ENCODE peak calls at places on chromosomes 16 and 17, in five cellular contexts. One of them, this sample, is unnamed.

GRCh38 chr16:21663889-21664647 is at the start of gene OTOA:
- DNase-seq in H1: peak
- DNase-seq in HepG2: no peak
- DNase-seq in K562: no peak
- DNase-seq in GM12878: no peak
- DNase-seq in this sample: peak

GRCh38 chr17:42456223-42457106 is 2.2 kb upstream of the ATP6V0A1 start:
- DNase-seq in GM12878: peak
- DNase-seq in H1: no peak
- DNase-seq in K562: peak
- DNase-seq in HepG2: no peak
- DNase-seq in this sample: no peak

GRCh38 chr17:50944054-50944901 is 78.1 kb upstream of the TOB1 start:
- DNase-seq in H1: no peak
- DNase-seq in GM12878: no peak
- DNase-seq in HepG2: peak
- DNase-seq in K562: peak
- DNase-seq in this sample: peak

GRCh38 chr16:52825882-52826281 is 226.8 kb downstream of the CHD9NB start:
- DNase-seq in HepG2: no peak
- DNase-seq in GM12878: no peak
- DNase-seq in H1: no peak
- DNase-seq in K562: no peak
- DNase-seq in this sample: no peak

GRCh38 chr16:21167929-21168602 is 9.6 kb downstream of the LDAF1 start:
- DNase-seq in GM12878: no peak
- DNase-seq in K562: no peak
- DNase-seq in HepG2: no peak
- DNase-seq in H1: no peak
- DNase-seq in this sample: no peak

GRCh38 chr17:40545660-40546059 is 19.6 kb downstream of the CCR7 start:
- DNase-seq in HepG2: no peak
- DNase-seq in GM12878: no peak
- DNase-seq in K562: no peak
- DNase-seq in H1: no peak
- DNase-seq in this sample: no peak

GRCh38 chr16:1538804-1539520 is 5.5 kb downstream of the TMEM204 start:
- DNase-seq in HepG2: no peak
- DNase-seq in GM12878: no peak
- DNase-seq in H1: no peak
- DNase-seq in K562: no peak
- DNase-seq in this sample: peak

GRCh38 chr16:49634235-49635008 is 221.5 kb downstream of the ZNF423 start:
- DNase-seq in H1: no peak
- DNase-seq in K562: no peak
- DNase-seq in HepG2: no peak
- DNase-seq in GM12878: no peak
- DNase-seq in this sample: no peak

GRCh38 chr17:17749921-17750320 is 68.7 kb downstream of the RAI1 start:
- DNase-seq in GM12878: peak
- DNase-seq in K562: peak
- DNase-seq in HepG2: peak
- DNase-seq in H1: peak
- DNase-seq in this sample: peak

GRCh38 chr16:81882559-81882958 is 103.5 kb downstream of the PLCG2 start:
- DNase-seq in K562: no peak
- DNase-seq in HepG2: no peak
- DNase-seq in GM12878: no peak
- DNase-seq in H1: no peak
- DNase-seq in this sample: no peak

GRCh38 chr16:49478107-49478506 is 104.5 kb downstream of the C16orf78 start:
- DNase-seq in K562: no peak
- DNase-seq in GM12878: peak
- DNase-seq in H1: no peak
- DNase-seq in HepG2: no peak
- DNase-seq in this sample: no peak

DNA sequence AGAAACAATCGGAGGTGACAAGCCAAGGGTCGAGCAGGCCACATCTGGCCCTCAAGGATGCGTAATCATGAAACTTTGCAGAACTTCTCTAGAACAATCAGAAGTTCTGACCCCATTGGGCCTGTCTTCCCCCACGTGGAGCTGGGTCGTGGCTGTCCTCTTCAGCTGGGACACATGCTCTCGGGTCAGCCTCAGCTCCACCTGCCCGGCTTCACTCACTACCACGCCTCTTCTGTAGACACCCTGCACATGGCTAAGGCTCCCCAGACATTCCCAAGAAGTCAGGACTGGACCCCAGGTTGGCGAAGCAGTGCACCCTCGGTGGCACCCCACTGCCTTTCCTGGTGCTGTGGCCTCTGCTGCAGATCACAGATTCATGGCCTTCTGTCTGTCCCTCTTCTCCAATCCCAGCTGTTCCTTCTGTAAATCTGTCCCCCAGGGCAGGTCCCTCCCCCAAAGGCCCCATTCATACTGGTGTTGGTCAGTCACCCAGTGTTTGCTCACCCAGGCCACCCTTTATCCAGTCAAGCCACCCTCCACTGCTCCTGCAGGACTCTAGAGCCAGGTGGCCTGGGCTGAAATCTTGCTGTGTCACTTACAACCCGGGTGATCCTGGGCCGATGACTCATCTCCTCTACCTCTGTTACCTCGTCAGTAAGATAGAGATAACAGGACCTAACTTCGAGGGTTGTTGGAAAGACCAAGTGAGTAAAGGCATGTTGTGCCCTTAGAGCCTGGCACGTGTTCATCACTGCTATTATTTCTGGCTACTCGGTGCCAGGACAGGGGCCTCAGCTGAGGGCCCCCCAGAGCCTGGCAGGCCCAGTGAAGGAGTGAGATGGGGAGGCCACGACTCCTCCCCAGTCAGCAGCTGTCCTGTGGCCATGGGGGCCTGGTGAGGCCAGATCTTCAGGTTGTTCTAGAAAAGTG is 1.4 kb upstream of the SLC5A11 start:
- DNase-seq in GM12878: no peak
- DNase-seq in K562: peak
- DNase-seq in H1: no peak
- DNase-seq in HepG2: peak
- DNase-seq in this sample: no peak
- TF ChIP-seq JUND in GM12878: no peak
- TF ChIP-seq JUND in K562: peak
- TF ChIP-seq JUND in H1: no peak
- TF ChIP-seq JUND in HepG2: peak
- TF ChIP-seq JUND in this sample: no peak

GRCh38 chr17:78764871-78765270 is 17.2 kb downstream of the CYTH1 start:
- DNase-seq in HepG2: no peak
- DNase-seq in K562: no peak
- DNase-seq in GM12878: no peak
- DNase-seq in H1: no peak
- DNase-seq in this sample: no peak

GRCh38 chr17:78759203-78759968 is 22.7 kb downstream of the CYTH1 start:
- DNase-seq in GM12878: no peak
- DNase-seq in K562: no peak
- DNase-seq in HepG2: no peak
- DNase-seq in H1: no peak
- DNase-seq in this sample: peak

GRCh38 chr17:78759969-78760352 is 22.1 kb downstream of the CYTH1 start:
- DNase-seq in HepG2: no peak
- DNase-seq in K562: no peak
- DNase-seq in GM12878: no peak
- DNase-seq in H1: no peak
- DNase-seq in this sample: no peak

GRCh38 chr17:78763561-78763960 is 18.5 kb downstream of the CYTH1 start:
- DNase-seq in H1: no peak
- DNase-seq in K562: no peak
- DNase-seq in GM12878: no peak
- DNase-seq in HepG2: no peak
- DNase-seq in this sample: no peak

DNA sequence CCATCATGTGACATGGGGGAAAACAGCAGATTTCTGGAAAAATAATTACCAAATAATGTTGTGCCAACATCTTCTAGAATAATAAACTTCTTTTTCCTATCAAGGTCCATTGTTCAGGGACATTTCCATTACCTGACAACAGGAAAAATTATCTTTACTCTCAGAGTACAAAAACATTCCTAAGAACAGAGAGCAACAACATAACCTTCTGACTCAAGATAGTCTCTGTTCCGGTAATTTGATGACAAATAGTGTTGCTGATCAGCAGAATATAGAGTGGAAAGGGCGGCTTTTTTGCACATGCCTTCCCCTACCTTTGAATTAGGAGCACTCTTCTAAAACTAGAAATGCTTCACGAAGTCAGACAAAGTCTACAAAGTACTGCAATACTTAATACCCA is 20.1 kb downstream of the CYTH1 start:
- DNase-seq in GM12878: no peak
- DNase-seq in H1: no peak
- DNase-seq in HepG2: no peak
- DNase-seq in K562: no peak
- DNase-seq in this sample: no peak
- TF ChIP-seq TAF1 in GM12878: no peak
- TF ChIP-seq TAF1 in H1: no peak
- TF ChIP-seq TAF1 in HepG2: no peak
- TF ChIP-seq TAF1 in K562: no peak
- TF ChIP-seq TAF1 in this sample: no peak

DNA sequence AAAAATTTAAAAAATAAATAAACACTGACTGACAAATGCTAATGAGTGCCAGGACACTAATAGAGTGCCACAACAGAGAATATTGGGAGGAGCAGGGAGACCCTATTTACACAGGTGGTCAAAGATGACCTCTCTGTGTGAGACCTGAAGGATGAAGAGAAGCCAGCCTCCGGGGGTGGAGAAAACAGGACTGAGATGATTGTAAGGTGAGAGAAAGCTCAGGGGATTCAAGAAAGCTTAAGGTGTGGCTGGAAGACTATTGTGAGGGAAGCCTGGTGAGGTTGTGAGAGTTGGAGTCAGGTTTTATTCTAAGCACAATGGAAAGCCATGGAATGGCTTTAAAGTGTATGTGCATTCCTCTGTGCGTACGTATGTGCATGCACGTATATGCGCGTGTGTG is 10.4 kb upstream of the MARCHF10 start:
- DNase-seq in HepG2: no peak
- DNase-seq in K562: no peak
- DNase-seq in H1: no peak
- DNase-seq in GM12878: no peak
- DNase-seq in this sample: no peak
- TF ChIP-seq JUND in HepG2: no peak
- TF ChIP-seq JUND in K562: no peak
- TF ChIP-seq JUND in H1: no peak
- TF ChIP-seq JUND in GM12878: no peak
- TF ChIP-seq JUND in this sample: no peak

DNA sequence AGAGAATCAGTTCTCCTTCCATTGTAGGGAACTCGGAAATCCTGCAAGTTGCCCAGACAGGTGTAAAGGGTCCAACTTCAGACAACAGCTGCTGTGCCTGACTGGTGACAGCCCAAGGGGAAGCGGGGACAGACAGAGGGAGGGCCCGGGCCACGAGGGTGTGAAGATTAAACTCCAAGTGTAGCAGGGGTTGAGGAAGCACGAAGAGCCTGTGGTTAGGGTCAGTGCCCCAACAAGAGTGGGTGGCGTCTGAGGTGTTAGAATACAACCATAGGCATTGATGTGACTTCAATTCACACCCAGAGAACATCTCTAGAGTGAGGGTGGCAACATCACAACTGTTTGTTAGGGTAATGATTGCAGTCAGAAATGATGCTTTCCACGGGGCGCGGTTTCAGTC is 39.1 kb downstream of the ASPA start:
- DNase-seq in H1: no peak
- DNase-seq in HepG2: no peak
- DNase-seq in GM12878: no peak
- DNase-seq in K562: no peak
- DNase-seq in this sample: no peak
- TF ChIP-seq TAF1 in H1: no peak
- TF ChIP-seq TAF1 in HepG2: no peak
- TF ChIP-seq TAF1 in GM12878: no peak
- TF ChIP-seq TAF1 in K562: no peak
- TF ChIP-seq TAF1 in this sample: no peak

GRCh38 chr17:47099987-47100711 is 88.9 kb downstream of the CDC27 start:
- DNase-seq in GM12878: peak
- DNase-seq in H1: peak
- DNase-seq in HepG2: peak
- DNase-seq in K562: peak
- DNase-seq in this sample: peak

GRCh38 chr17:47095268-47095667 is 93.8 kb downstream of the CDC27 start:
- DNase-seq in HepG2: no peak
- DNase-seq in H1: no peak
- DNase-seq in K562: no peak
- DNase-seq in GM12878: no peak
- DNase-seq in this sample: no peak

GRCh38 chr17:47096343-47096742 is 92.8 kb downstream of the CDC27 start:
- DNase-seq in H1: no peak
- DNase-seq in HepG2: no peak
- DNase-seq in GM12878: no peak
- DNase-seq in K562: no peak
- DNase-seq in this sample: no peak

GRCh38 chr17:47102914-47103313 is 86.2 kb downstream of the CDC27 start:
- DNase-seq in HepG2: no peak
- DNase-seq in K562: no peak
- DNase-seq in GM12878: no peak
- DNase-seq in H1: no peak
- DNase-seq in this sample: no peak

GRCh38 chr17:47099451-47099986 is 89.6 kb downstream of the CDC27 start:
- DNase-seq in K562: no peak
- DNase-seq in H1: no peak
- DNase-seq in GM12878: no peak
- DNase-seq in HepG2: no peak
- DNase-seq in this sample: no peak
- TF ChIP-seq JUND in K562: no peak
- TF ChIP-seq JUND in H1: no peak
- TF ChIP-seq JUND in GM12878: no peak
- TF ChIP-seq JUND in HepG2: no peak
- TF ChIP-seq JUND in this sample: no peak

GRCh38 chr17:58262149-58262548 is 18.6 kb downstream of the MPO start:
- DNase-seq in GM12878: no peak
- DNase-seq in K562: no peak
- DNase-seq in H1: no peak
- DNase-seq in HepG2: no peak
- DNase-seq in this sample: no peak

GRCh38 chr17:58264407-58265103 is 16.2 kb downstream of the MPO start:
- DNase-seq in H1: no peak
- DNase-seq in HepG2: no peak
- DNase-seq in GM12878: no peak
- DNase-seq in K562: no peak
- DNase-seq in this sample: no peak

GRCh38 chr17:58265902-58266875 is 14.5 kb downstream of the MPO start:
- DNase-seq in GM12878: no peak
- DNase-seq in H1: no peak
- DNase-seq in K562: no peak
- DNase-seq in HepG2: no peak
- DNase-seq in this sample: no peak

GRCh38 chr17:58265266-58265665 is 15.5 kb downstream of the MPO start:
- DNase-seq in HepG2: no peak
- DNase-seq in H1: no peak
- DNase-seq in K562: no peak
- DNase-seq in GM12878: no peak
- DNase-seq in this sample: no peak

DNA sequence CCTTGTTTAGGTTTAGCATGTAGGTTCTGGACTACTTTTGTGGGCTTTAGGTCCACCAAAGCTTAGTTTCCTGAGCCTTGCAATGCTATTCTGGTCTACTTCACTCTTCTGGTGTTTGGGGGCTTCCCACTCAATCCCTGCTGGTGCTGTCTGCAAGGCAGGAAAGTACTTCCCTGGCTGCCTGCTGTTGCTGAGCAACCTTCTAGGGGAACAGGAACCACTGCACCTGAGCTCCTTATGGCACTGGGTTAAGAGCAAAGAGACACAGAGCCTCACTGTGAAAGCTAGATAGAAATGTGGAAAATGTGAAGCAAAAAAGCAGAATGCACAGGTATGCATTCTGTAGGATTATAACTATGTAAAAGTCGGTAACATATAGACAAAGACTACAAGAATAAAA is 17.0 kb downstream of the MPO start:
- DNase-seq in HepG2: no peak
- DNase-seq in K562: no peak
- DNase-seq in H1: no peak
- DNase-seq in GM12878: no peak
- DNase-seq in this sample: no peak
- TF ChIP-seq TAF1 in HepG2: no peak
- TF ChIP-seq TAF1 in K562: no peak
- TF ChIP-seq TAF1 in H1: no peak
- TF ChIP-seq TAF1 in GM12878: no peak
- TF ChIP-seq TAF1 in this sample: no peak

This sample was measured in SK-N-SH.